ENCODE peak calls at places on chromosomes 4 and X, in nine cellular contexts. G is cardiac fibroblast, F is GM12865, Z is progenitor cell of endocrine pancreas, M is AG10803, L is BE2C, H is hepatocyte, R is tibial artery, X is GM13977. P is an unnamed sample.

GRCh38 chr4:36601864-36602263 is 320.4 kb downstream of the DTHD1 start:
- DNase-seq in G (no peak), L (no peak), H (no peak), X (no peak), M (no peak), F (no peak), R (no peak), Z (no peak), P (no peak)

GRCh38 chrX:72307646-72308051 is 1.9 kb upstream of the CITED1 start:
- DNase-seq in M (no peak), R (no peak), L (no peak), F (no peak), X (no peak), H (no peak), Z (no peak), G (no peak), P (no peak)

GRCh38 chrX:80578518-80579105 is 158.4 kb downstream of the TENT5D start:
- DNase-seq in F (peak), Z (no peak), L (no peak), H (peak), G (peak), X (peak), M (peak), R (no peak), P (no peak)

GRCh38 chr4:98516042-98516440 is 142.4 kb downstream of the TSPAN5 start:
- DNase-seq in L (no peak), Z (no peak), H (peak), X (no peak), F (no peak), G (peak), R (no peak), M (peak), P (no peak)

GRCh38 chrX:70769659-70770232 is 138.8 kb downstream of the TEX11 start:
- DNase-seq in L (no peak), H (no peak), X (peak), F (no peak), G (peak), R (no peak), Z (no peak), M (no peak), P (no peak)

GRCh38 chr4:95556460-95556859 is 7.7 kb upstream of the UNC5C start:
- DNase-seq in G (peak), H (no peak), Z (no peak), M (no peak), F (no peak), L (no peak), R (no peak), X (no peak), P (no peak)

GRCh38 chrX:3777416-3777815 is 64.0 kb upstream of the PRKX start:
- DNase-seq in F (no peak), M (no peak), G (no peak), R (no peak), H (no peak), X (no peak), L (no peak), Z (no peak), P (no peak)

GRCh38 chr4:51942108-51942832 is 77.9 kb downstream of the LRRC66 start:
- DNase-seq in H (no peak), Z (no peak), G (peak), F (no peak), M (peak), R (no peak), L (no peak), X (no peak), P (no peak)

GRCh38 chrX:72659726-72660125 is 54.4 kb downstream of the PHKA1 start:
- DNase-seq in L (no peak), G (no peak), F (no peak), X (no peak), Z (no peak), H (no peak), M (no peak), R (no peak), P (no peak)

GRCh38 chrX:13013353-13014110 is 30.9 kb downstream of the FAM9C start:
- DNase-seq in R (no peak), Z (no peak), H (peak), M (peak), F (peak), G (peak), X (peak), L (no peak), P (no peak)

DNA sequence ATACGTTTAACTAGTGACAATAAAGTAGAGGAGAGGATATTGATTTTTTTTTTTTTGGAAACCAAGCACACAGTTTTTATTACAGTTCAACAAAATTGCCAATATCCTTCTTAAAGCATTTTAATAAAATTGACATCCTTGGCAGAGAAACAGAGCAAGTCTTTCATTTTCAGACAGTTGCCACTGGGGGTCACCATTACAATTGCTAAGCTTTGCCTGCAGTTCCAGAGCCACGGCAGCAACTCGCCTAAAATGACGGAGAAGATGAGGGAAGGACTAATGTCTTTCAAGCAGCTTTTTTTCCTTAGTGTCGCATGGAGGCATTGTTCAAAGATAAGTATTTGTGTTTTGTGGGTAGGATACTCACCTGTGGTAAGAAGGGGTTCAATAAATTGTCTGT is 507.8 kb upstream of the ARX start:
- DNase-seq in G (peak), F (peak), Z (no peak), H (peak), M (peak), R (no peak), X (peak), L (peak), P (peak)
- TF ChIP-seq CTCF in G (peak), F (no peak), Z (peak), H (peak), M (no peak), R (no peak), X (peak), L (peak), P (no peak)

GRCh38 chr4:34720563-34720962 is 1523.8 kb downstream of the ARAP2 start:
- DNase-seq in F (peak), M (peak), X (no peak), R (no peak), Z (no peak), G (peak), H (peak), L (no peak), P (no peak)
- TF ChIP-seq CTCF in F (peak), M (peak), X (peak), R (no peak), Z (peak), G (peak), H (peak), L (peak), P (peak)

DNA sequence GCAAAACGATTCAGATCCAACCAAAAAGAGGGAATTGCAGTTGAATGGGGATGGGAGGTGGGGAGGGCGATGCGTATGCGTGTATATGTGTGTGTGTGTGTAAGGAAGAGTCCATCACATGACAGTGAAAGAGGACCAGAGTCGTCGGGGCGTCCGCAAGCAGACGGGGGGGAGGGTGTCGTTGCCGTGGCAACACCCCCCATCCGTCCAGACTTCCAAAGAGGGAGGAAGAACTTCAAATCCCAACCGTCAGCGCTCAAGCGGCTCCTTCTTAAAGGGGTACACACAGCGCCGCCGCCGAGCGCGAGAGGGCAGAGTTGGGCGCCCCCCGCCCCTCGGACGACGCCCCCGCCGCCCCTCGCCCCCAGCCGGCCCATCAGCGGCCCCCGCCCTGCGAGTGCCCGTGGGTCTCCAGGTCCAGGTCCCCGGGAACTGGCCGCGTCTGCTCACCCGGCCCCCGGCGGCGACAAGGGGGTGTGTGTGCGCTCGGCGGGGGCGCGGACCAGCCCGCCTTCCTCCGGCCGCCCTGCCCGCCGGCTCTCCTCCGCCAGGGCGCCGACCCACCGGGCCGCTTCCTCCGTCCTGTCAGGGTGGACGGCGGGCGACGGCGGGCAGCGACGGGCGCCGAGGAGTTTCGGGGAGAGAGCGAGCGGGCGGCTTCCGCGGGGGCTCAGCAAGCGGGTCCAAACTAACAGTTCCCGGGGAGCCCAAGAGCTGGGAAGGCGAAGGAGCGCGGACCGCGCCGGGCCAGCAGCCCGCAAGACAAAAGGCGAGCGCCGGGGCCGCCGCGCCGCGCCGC is 685 bp downstream of the LCORL start:
- DNase-seq in M (peak), X (peak), H (peak), G (peak), F (peak), R (peak), L (peak), Z (peak), P (peak)
- TF ChIP-seq CTCF in M (no peak), X (peak), H (no peak), G (no peak), F (no peak), R (no peak), L (no peak), Z (peak), P (no peak)

GRCh38 chr4:47731182-47731581 is 106.7 kb downstream of the CORIN start:
- DNase-seq in M (no peak), R (no peak), L (no peak), G (no peak), Z (no peak), H (no peak), X (no peak), F (no peak), P (no peak)

GRCh38 chr4:47741200-47741599 is 96.7 kb downstream of the CORIN start:
- DNase-seq in G (peak), L (no peak), M (peak), Z (no peak), F (no peak), H (no peak), R (no peak), X (no peak), P (no peak)

GRCh38 chr4:47733506-47733905 is 104.4 kb downstream of the CORIN start:
- DNase-seq in R (no peak), L (no peak), H (peak), M (no peak), X (no peak), G (no peak), F (no peak), Z (no peak), P (no peak)

GRCh38 chr4:47736555-47736954 is 101.3 kb downstream of the CORIN start:
- DNase-seq in R (no peak), X (no peak), Z (no peak), M (no peak), L (no peak), G (no peak), H (no peak), F (no peak), P (no peak)
- TF ChIP-seq CTCF in R (no peak), X (no peak), Z (no peak), M (no peak), L (no peak), G (no peak), H (no peak), F (no peak), P (no peak)

GRCh38 chr4:93791570-93792195 is 36.9 kb upstream of the ATOH1 start:
- DNase-seq in G (peak), F (peak), Z (peak), R (no peak), X (peak), M (peak), L (peak), H (peak), P (peak)

GRCh38 chr4:93786149-93786548 is 42.4 kb upstream of the ATOH1 start:
- DNase-seq in X (no peak), G (no peak), L (no peak), F (no peak), H (no peak), M (no peak), Z (no peak), R (no peak), P (no peak)

GRCh38 chr4:93788712-93789111 is 39.8 kb upstream of the ATOH1 start:
- DNase-seq in G (peak), Z (no peak), L (peak), R (no peak), M (peak), F (peak), H (peak), X (peak), P (no peak)
- TF ChIP-seq CTCF in G (peak), Z (peak), L (peak), R (no peak), M (peak), F (peak), H (peak), X (peak), P (peak)

GRCh38 chrX:78593701-78594100 is 65.4 kb downstream of the RTL3 start:
- DNase-seq in L (no peak), Z (no peak), R (no peak), F (no peak), H (no peak), X (no peak), M (no peak), G (no peak), P (no peak)

GRCh38 chrX:78592030-78592429 is 67.1 kb downstream of the RTL3 start:
- DNase-seq in G (no peak), Z (no peak), M (no peak), R (no peak), X (no peak), L (no peak), F (no peak), H (no peak), P (no peak)

DNA sequence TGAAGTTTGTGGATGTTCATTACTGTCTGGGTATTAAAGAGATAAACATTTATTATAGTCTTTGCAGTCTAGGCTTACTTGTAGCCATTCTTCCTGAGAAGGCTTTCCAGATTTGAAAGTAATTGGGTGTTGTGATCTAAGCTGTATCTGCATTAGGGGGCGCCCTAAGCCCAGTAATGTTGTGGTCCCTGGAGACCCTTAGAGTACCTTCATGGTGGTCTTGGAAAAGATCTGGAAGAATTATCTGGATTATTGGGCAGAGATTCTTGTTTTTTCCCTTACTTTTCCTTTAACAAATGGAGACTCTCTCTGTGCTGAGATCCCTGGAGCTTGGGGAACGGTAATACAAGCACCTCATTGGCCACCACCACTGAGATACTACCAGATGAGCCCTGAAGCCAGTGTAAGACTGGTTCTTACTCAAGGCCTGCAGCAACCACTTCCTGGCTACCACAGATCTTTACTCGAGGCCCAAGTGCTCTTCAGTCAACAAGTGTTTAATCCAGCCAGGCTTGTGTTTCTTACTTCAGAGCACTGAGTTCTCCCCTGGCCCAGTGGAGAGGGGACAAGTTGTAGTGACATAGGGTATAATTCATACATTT is 63.1 kb downstream of the RTL3 start:
- DNase-seq in G (peak), X (no peak), L (no peak), M (peak), Z (no peak), F (peak), H (no peak), R (no peak), P (peak)
- TF ChIP-seq CTCF in G (peak), X (peak), L (no peak), M (peak), Z (peak), F (peak), H (no peak), R (no peak), P (no peak)

GRCh38 chrX:7069556-7069955 is 78.0 kb upstream of the STS start:
- DNase-seq in F (no peak), X (no peak), L (no peak), R (no peak), Z (no peak), M (no peak), H (no peak), G (no peak), P (no peak)

GRCh38 chrX:7067266-7067665 is 80.2 kb upstream of the STS start:
- DNase-seq in M (no peak), H (no peak), X (no peak), R (no peak), Z (no peak), L (no peak), F (no peak), G (no peak), P (no peak)

GRCh38 chrX:7065473-7065872 is 82.0 kb upstream of the STS start:
- DNase-seq in X (no peak), L (no peak), R (no peak), F (no peak), M (no peak), H (no peak), G (no peak), Z (no peak), P (no peak)

GRCh38 chrX:7071390-7071789 is 76.1 kb upstream of the STS start:
- DNase-seq in F (no peak), G (no peak), X (no peak), H (no peak), M (no peak), R (no peak), Z (no peak), L (no peak), P (no peak)

GRCh38 chrX:7068939-7069367 is 78.6 kb upstream of the STS start:
- DNase-seq in L (peak), G (no peak), X (no peak), H (no peak), F (peak), M (no peak), Z (no peak), R (no peak), P (peak)
- TF ChIP-seq CTCF in L (peak), G (peak), X (peak), H (no peak), F (peak), M (peak), Z (peak), R (no peak), P (no peak)

P was measured in glutamatergic neuron.